ENCODE peak calls at places on chromosomes 6 and 20, in eight cellular contexts. C is nucleus accumbens; Y is stimulated activated CD8-positive, alpha-beta memory T cell treated with anti-CD3 and anti-CD28 coated beads, Interleukin-4, amount 100 ng/mL, for 1 hour; Z is EL; T is B cell; X is left kidney; B is activated T-cell treated with anti-CD3 and anti-CD28 coated beads, Interleukin-2, amount 50 U/mL, for 48 hours; N is OCI-LY7. F is an unnamed sample.

GRCh38 chr6:3940703-3941102 is 91.5 kb downstream of the FAM50B start:
- DNase-seq in C (peak), Y (no peak), Z (no peak), T (no peak), X (no peak), B (no peak), N (no peak), F (no peak)

GRCh38 chr6:55569638-55570037 is 9.4 kb downstream of the HMGCLL1 start:
- DNase-seq in C (no peak), Y (no peak), Z (no peak), T (no peak), X (no peak), B (no peak), N (no peak), F (no peak)

GRCh38 chr6:125346143-125346925 is 44.6 kb upstream of the HDDC2 start:
- DNase-seq in C (no peak), Y (no peak), Z (no peak), T (no peak), X (peak), B (no peak), N (peak), F (no peak)

GRCh38 chr20:24598346-24598745 is 128.9 kb downstream of the SYNDIG1 start:
- DNase-seq in C (no peak), Y (no peak), Z (no peak), T (no peak), X (no peak), B (no peak), N (no peak), F (no peak)

GRCh38 chr6:12296255-12296573 is 6.1 kb downstream of the EDN1 start:
- DNase-seq in C (no peak), Y (no peak), Z (peak), T (no peak), X (no peak), B (no peak), N (no peak), F (no peak)

GRCh38 chr6:116115781-116116180 is 10.2 kb downstream of the COL10A1 start:
- DNase-seq in C (no peak), Y (no peak), Z (peak), T (no peak), X (no peak), B (no peak), N (no peak), F (no peak)

GRCh38 chr6:27565839-27566779 is 93.2 kb upstream of the ZNF184 start:
- DNase-seq in C (no peak), Y (no peak), Z (peak), T (no peak), X (peak), B (peak), N (no peak), F (no peak)

GRCh38 chr20:33499347-33499746 is 9.5 kb downstream of the CBFA2T2 start:
- DNase-seq in C (no peak), Y (no peak), Z (no peak), T (no peak), X (no peak), B (no peak), N (no peak), F (no peak)

GRCh38 chr6:39426057-39426592 is 103.6 kb upstream of the KCNK16 start:
- DNase-seq in C (no peak), Y (no peak), Z (peak), T (no peak), X (no peak), B (no peak), N (no peak), F (no peak)

GRCh38 chr6:71254323-71254722 is 34.3 kb upstream of the OGFRL1 start:
- DNase-seq in C (no peak), Y (no peak), Z (no peak), T (no peak), X (peak), B (no peak), N (peak), F (no peak)

GRCh38 chr6:117195728-117196127 is 69.6 kb upstream of the VGLL2 start:
- DNase-seq in C (no peak), Y (no peak), Z (no peak), T (no peak), X (no peak), B (no peak), N (no peak), F (no peak)

GRCh38 chr6:117928833-117929232 is 21.8 kb downstream of the SLC35F1 start:
- DNase-seq in C (no peak), Y (no peak), Z (no peak), T (no peak), X (no peak), B (no peak), N (peak), F (no peak)

GRCh38 chr20:53660947-53661381 is 67.3 kb upstream of the ZNF217 start:
- DNase-seq in C (no peak), Y (no peak), Z (no peak), T (no peak), X (peak), B (peak), N (peak), F (no peak)

GRCh38 chr20:63314566-63315239 is 21.7 kb downstream of the COL20A1 start:
- DNase-seq in C (no peak), Y (no peak), Z (no peak), T (no peak), X (no peak), B (no peak), N (no peak), F (no peak)

GRCh38 chr6:55774542-55775318 is 100.7 kb downstream of the BMP5 start:
- DNase-seq in C (no peak), Y (no peak), Z (no peak), T (no peak), X (peak), B (no peak), N (no peak), F (no peak)

GRCh38 chr6:138821519-138821918 is 25.6 kb downstream of the ECT2L start:
- DNase-seq in C (no peak), Y (no peak), Z (no peak), T (no peak), X (no peak), B (no peak), N (no peak), F (no peak)

GRCh38 chr20:60069626-60070025 is 111.4 kb downstream of the CDH26 start:
- DNase-seq in C (no peak), Y (no peak), Z (no peak), T (no peak), X (no peak), B (no peak), N (no peak), F (no peak)

GRCh38 chr20:37411408-37412306 is 65.7 kb downstream of the SRC start:
- DNase-seq in C (no peak), Y (no peak), Z (no peak), T (no peak), X (no peak), B (no peak), N (no peak), F (no peak)

GRCh38 chr6:111096246-111096645 is 8.9 kb downstream of the SLC16A10 start:
- DNase-seq in C (no peak), Y (no peak), Z (no peak), T (no peak), X (no peak), B (peak), N (no peak), F (no peak)

GRCh38 chr6:167682125-167682524 is 144.6 kb upstream of the AFDN start:
- DNase-seq in C (peak), Y (no peak), Z (no peak), T (no peak), X (no peak), B (no peak), N (no peak), F (no peak)

GRCh38 chr6:136921521-136921935 is 573 bp upstream of the SLC35D3 start:
- DNase-seq in C (no peak), Y (no peak), Z (peak), T (no peak), X (peak), B (peak), N (no peak), F (no peak)

GRCh38 chr6:168125429-168126001 is 46.5 kb upstream of the FRMD1 start:
- DNase-seq in C (no peak), Y (no peak), Z (no peak), T (no peak), X (no peak), B (peak), N (no peak), F (no peak)

GRCh38 chr6:10901751-10902150 is 14.9 kb downstream of the SYCP2L start:
- DNase-seq in C (no peak), Y (no peak), Z (no peak), T (peak), X (no peak), B (no peak), N (peak), F (no peak)

GRCh38 chr20:21702553-21703467 is 2.7 kb upstream of the PAX1 start:
- DNase-seq in C (peak), Y (no peak), Z (peak), T (no peak), X (peak), B (peak), N (no peak), F (no peak)

GRCh38 chr20:52948491-52948890 is 23.7 kb upstream of the TSHZ2 start:
- DNase-seq in C (no peak), Y (no peak), Z (no peak), T (no peak), X (no peak), B (no peak), N (no peak), F (no peak)

F was measured in cerebellar nuclear complex.